ENCODE peak calls at places on chromosomes 6 and 20, in six cellular contexts. X is transverse colon; F is MCF 10A; G is T-helper 2 cell; D is fibroblast of lung; T is stimulated activated CD4-positive, alpha-beta T cell treated with anti-CD3 and anti-CD28 coated beads, Interleukin-12 subunit alpha, Interleukin-12 subunit beta, amount 100 ng/mL, for 4 hours. E is an unnamed sample.

GRCh38 chr6:161238076-161238869 is 35.6 kb downstream of the AGPAT4 start:
- DNase-seq in G (no peak), F (peak), D (no peak), T (no peak), X (no peak), E (no peak)

GRCh38 chr6:82364087-82365010 is 732 bp downstream of the TPBG start:
- DNase-seq in F (peak), G (peak), X (peak), T (no peak), D (peak), E (no peak)

GRCh38 chr6:502761-503160 is 111.2 kb downstream of the IRF4 start:
- DNase-seq in G (no peak), F (no peak), X (no peak), T (no peak), D (no peak), E (no peak)

GRCh38 chr6:52317841-52318581 is 33.5 kb upstream of the MCM3 start:
- DNase-seq in G (no peak), T (no peak), D (peak), F (peak), X (no peak), E (no peak)

GRCh38 chr20:38857703-38858102 is 52.2 kb downstream of the PPP1R16B start:
- DNase-seq in F (no peak), D (no peak), T (no peak), X (no peak), G (no peak), E (no peak)

GRCh38 chr6:133396225-133396624 is 155.1 kb downstream of the EYA4 start:
- DNase-seq in F (peak), G (no peak), T (no peak), X (no peak), D (peak), E (no peak)

GRCh38 chr6:43954311-43955131 is 172.7 kb downstream of the MRPL14 start:
- DNase-seq in F (no peak), X (no peak), T (no peak), G (no peak), D (no peak), E (no peak)

GRCh38 chr6:20700375-20700774 is 166.1 kb downstream of the CDKAL1 start:
- DNase-seq in D (no peak), X (no peak), F (no peak), T (no peak), G (no peak), E (no peak)

GRCh38 chr20:45361794-45362193 is 1.2 kb upstream of the SYS1 start:
- DNase-seq in X (no peak), D (no peak), F (no peak), T (no peak), G (no peak), E (no peak)

GRCh38 chr20:41524980-41525613 is 93.1 kb downstream of the CHD6 start:
- DNase-seq in X (peak), G (no peak), F (peak), D (peak), T (no peak), E (no peak)

GRCh38 chr6:127397729-127398609 is 54.6 kb upstream of the ECHDC1 start:
- DNase-seq in F (peak), D (peak), G (no peak), T (no peak), X (no peak), E (no peak)

GRCh38 chr6:71444222-71444621 is 155.6 kb downstream of the OGFRL1 start:
- DNase-seq in T (no peak), D (no peak), F (no peak), X (no peak), G (no peak), E (no peak)

GRCh38 chr6:33853026-33853425 is 49.2 kb upstream of the MLN start:
- DNase-seq in T (no peak), X (no peak), D (no peak), G (no peak), F (no peak), E (no peak)

GRCh38 chr6:84816196-84816745 is 51.9 kb upstream of the TBX18 start:
- DNase-seq in T (no peak), X (no peak), G (no peak), D (no peak), F (no peak), E (no peak)

GRCh38 chr20:21323640-21324039 is 20.5 kb downstream of the XRN2 start:
- DNase-seq in D (peak), G (no peak), T (no peak), F (peak), X (peak), E (no peak)

GRCh38 chr20:50337521-50338466 is 147.2 kb downstream of the CEBPB start:
- DNase-seq in G (no peak), F (no peak), D (no peak), T (no peak), X (no peak), E (no peak)

GRCh38 chr6:33248643-33248931 is 23.1 kb downstream of the VPS52 start:
- DNase-seq in D (no peak), G (no peak), T (no peak), X (no peak), F (no peak), E (no peak)

GRCh38 chr6:150048099-150048498 is 20.8 kb downstream of the ULBP3 start:
- DNase-seq in F (no peak), X (no peak), D (no peak), G (no peak), T (no peak), E (no peak)

GRCh38 chr6:150517175-150517574 is 82.5 kb upstream of the PLEKHG1 start:
- DNase-seq in X (no peak), F (no peak), G (no peak), D (no peak), T (no peak), E (no peak)

GRCh38 chr6:127347188-127347587 is 3.8 kb upstream of the ECHDC1 start:
- DNase-seq in F (peak), X (no peak), G (no peak), T (no peak), D (peak), E (no peak)